ENCODE peak calls at places on chromosomes 5 and 9, in nine cellular contexts. Z is sigmoid colon, E is heart left ventricle, P is SK-N-SH, B is bronchial epithelial cell, J is mammary epithelial cell, H is IMR-90, V is psoas muscle, M is breast epithelium. T is an unnamed sample.
A peak's percentile ranks its signal among the peaks of the same experiment; 100 is the strongest.

GRCh38 chr9:136485049-136485647 is 2.3 kb upstream of the SEC16A start:
- DNase-seq in J (peak; percentile 66), M (peak; percentile 85), Z (peak; percentile 91), B (peak; percentile 62), E (peak; percentile 79), H (peak; percentile 61), P (peak; percentile 81), V (peak; percentile 80), T (peak; percentile 45)

GRCh38 chr5:37896159-37896558 is 56.3 kb upstream of the GDNF start:
- DNase-seq in B (no peak), E (no peak), P (no peak), Z (no peak), J (no peak), V (no peak), H (no peak), M (no peak), T (no peak)

GRCh38 chr9:81321551-81321950 is 367.8 kb downstream of the TLE1 start:
- DNase-seq in Z (no peak), P (no peak), E (no peak), B (no peak), V (no peak), H (peak; percentile 11), M (no peak), J (no peak), T (no peak)

GRCh38 chr5:174082286-174082685 is 36.8 kb downstream of the NSG2 start:
- DNase-seq in E (no peak), P (no peak), Z (no peak), B (peak; percentile 21), V (no peak), H (no peak), M (no peak), J (no peak), T (no peak)

GRCh38 chr9:113520109-113520642 is 56.6 kb downstream of the RGS3 start:
- DNase-seq in Z (no peak), J (peak; percentile 70), B (peak; percentile 91), H (peak; percentile 20), V (no peak), E (no peak), M (no peak), P (no peak), T (peak; percentile 43)

GRCh38 chr5:115097236-115097635 is 72.5 kb downstream of the TRIM36 start:
- DNase-seq in J (no peak), P (no peak), B (no peak), H (no peak), V (no peak), M (no peak), Z (no peak), E (no peak), T (no peak)

GRCh38 chr9:91001146-91001611 is 199.6 kb downstream of the SYK start:
- DNase-seq in B (peak; percentile 99), J (peak; percentile 100), M (peak; percentile 87), V (no peak), E (no peak), Z (no peak), H (peak; percentile 61), P (peak; percentile 32), T (no peak)

GRCh38 chr5:66021585-66021984 is 95.2 kb downstream of the ERBIN start:
- DNase-seq in J (no peak), P (no peak), Z (no peak), B (no peak), E (no peak), M (no peak), V (no peak), H (no peak), T (no peak)

GRCh38 chr9:110753734-110754231 is 85.2 kb downstream of the MUSK start:
- DNase-seq in H (peak; percentile 77), V (no peak), J (peak; percentile 56), Z (no peak), E (no peak), B (peak; percentile 77), P (peak; percentile 55), M (no peak), T (no peak)

GRCh38 chr9:129111762-129112151 is 542 bp downstream of the PTPA start:
- DNase-seq in J (peak; percentile 25), H (peak; percentile 45), Z (no peak), M (no peak), B (no peak), P (peak; percentile 69), V (no peak), E (peak; percentile 50), T (no peak)

GRCh38 chr5:154485092-154485491 is 7.1 kb upstream of the HAND1 start:
- DNase-seq in B (no peak), Z (no peak), M (no peak), E (no peak), V (no peak), H (no peak), P (no peak), J (no peak), T (no peak)

GRCh38 chr9:73219985-73220626 is 68.4 kb downstream of the ANXA1 start:
- DNase-seq in J (peak; percentile 98), E (no peak), B (peak; percentile 95), V (no peak), H (peak; percentile 9), Z (no peak), P (no peak), M (no peak), T (no peak)

GRCh38 chr5:113202904-113203716 is 226.5 kb downstream of the DCP2 start:
- DNase-seq in J (no peak), E (peak; percentile 88), B (peak; percentile 81), M (peak; percentile 68), P (peak; percentile 53), V (peak; percentile 53), H (peak; percentile 63), Z (peak; percentile 66), T (no peak)
- H3K4me3 ChIP-seq in J (no peak overlapping the region), E (peak overlapping the region; percentile 52), B (peak overlapping the region; percentile 45), M (no peak overlapping the region), P (no peak overlapping the region), V (peak overlapping the region; percentile 31), H (no peak overlapping the region), Z (no peak overlapping the region), T (no peak overlapping the region)

DNA sequence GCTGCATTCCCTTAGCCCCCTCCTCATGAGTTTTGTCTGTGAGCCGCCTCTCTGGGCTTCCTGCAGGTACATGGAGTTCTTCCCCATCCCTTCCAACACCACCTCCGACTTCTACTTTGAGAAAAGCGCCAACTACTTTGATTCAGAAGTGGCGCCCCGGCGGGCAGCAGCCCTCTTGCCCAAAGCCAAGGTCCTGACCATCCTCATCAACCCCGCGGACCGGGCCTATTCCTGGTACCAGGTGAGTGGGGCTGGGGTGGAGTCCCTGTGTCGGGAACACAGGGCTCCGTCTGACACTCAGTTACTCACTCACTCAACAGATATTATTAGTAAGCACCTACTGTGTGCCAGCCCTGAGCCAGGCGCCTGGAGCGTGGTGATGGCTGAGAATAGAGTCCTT is 37.3 kb downstream of the NDST1 start:
- DNase-seq in J (no peak), Z (no peak), H (no peak), E (no peak), V (no peak), B (no peak), M (no peak), P (no peak), T (no peak)
- TF ChIP-seq CTCF in J (no peak), Z (no peak), H (no peak), E (no peak), V (no peak), B (no peak), M (no peak), P (no peak), T (no peak)

GRCh38 chr5:175695161-175696126 is 37.6 kb downstream of the HRH2 start:
- DNase-seq in Z (peak; percentile 52), V (no peak), P (peak; percentile 47), B (no peak), H (no peak), J (no peak), E (no peak), M (no peak), T (no peak)

GRCh38 chr5:175694371-175695160 is 36.7 kb downstream of the HRH2 start:
- DNase-seq in E (no peak), P (no peak), H (no peak), V (no peak), M (no peak), B (no peak), Z (peak; percentile 28), J (no peak), T (no peak)

GRCh38 chr5:175692996-175693700 is 35.3 kb downstream of the HRH2 start:
- DNase-seq in P (no peak), V (no peak), H (no peak), J (no peak), E (no peak), M (no peak), Z (peak; percentile 64), B (no peak), T (no peak)

GRCh38 chr5:175692235-175692995 is 34.5 kb downstream of the HRH2 start:
- DNase-seq in J (no peak), E (no peak), Z (peak; percentile 32), M (no peak), H (no peak), V (no peak), P (no peak), B (no peak), T (no peak)

GRCh38 chr5:175693746-175694145 is 35.9 kb downstream of the HRH2 start:
- DNase-seq in E (no peak), M (no peak), H (no peak), Z (peak; percentile 39), J (no peak), B (no peak), V (no peak), P (no peak), T (no peak)
- H3K4me3 ChIP-seq in E (no peak overlapping the region), M (no peak overlapping the region), H (no peak overlapping the region), Z (no peak overlapping the region), J (no peak overlapping the region), B (no peak overlapping the region), V (no peak overlapping the region), P (no peak overlapping the region), T (no peak overlapping the region)

GRCh38 chr9:120264528-120264927 is 315.4 kb downstream of the CDK5RAP2 start:
- DNase-seq in Z (no peak), M (no peak), H (no peak), P (no peak), E (no peak), V (no peak), J (no peak), B (no peak), T (no peak)

GRCh38 chr9:120259100-120259499 is 320.9 kb downstream of the CDK5RAP2 start:
- DNase-seq in P (no peak), J (no peak), E (no peak), V (no peak), Z (no peak), H (no peak), B (no peak), M (no peak), T (no peak)

GRCh38 chr9:120257483-120257882 is 322.5 kb downstream of the CDK5RAP2 start:
- DNase-seq in H (no peak), B (no peak), E (no peak), J (peak; percentile 42), V (no peak), M (no peak), P (no peak), Z (no peak), T (no peak)

GRCh38 chr9:120258096-120258495 is 321.9 kb downstream of the CDK5RAP2 start:
- DNase-seq in J (no peak), H (no peak), V (no peak), M (no peak), E (no peak), P (no peak), B (no peak), Z (no peak), T (no peak)

DNA sequence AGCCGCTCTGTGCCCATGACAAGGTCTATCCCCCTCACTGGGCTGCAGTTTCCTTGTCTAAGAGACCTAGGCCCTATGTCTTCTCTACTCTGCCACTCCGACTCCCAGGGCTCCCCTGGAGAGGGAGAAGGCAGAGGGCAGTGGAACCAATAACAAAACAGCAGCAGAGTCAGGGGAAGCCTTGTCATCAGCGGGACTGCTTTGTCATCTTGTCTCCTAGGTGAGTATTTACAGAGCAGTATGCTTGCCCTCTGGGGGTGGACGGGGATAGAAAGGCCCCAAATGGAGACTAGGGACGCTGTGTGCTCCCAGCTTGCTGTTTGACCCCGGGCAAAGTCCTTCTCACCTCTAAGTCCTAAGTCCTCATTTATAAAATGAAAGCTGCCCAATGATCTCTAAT is 318.5 kb downstream of the CDK5RAP2 start:
- DNase-seq in V (no peak), P (no peak), B (no peak), J (no peak), M (no peak), H (no peak), E (no peak), Z (no peak), T (no peak)
- TF ChIP-seq CTCF in V (no peak), P (no peak), B (no peak), J (no peak), M (no peak), H (no peak), E (no peak), Z (no peak), T (no peak)